ENCODE peak calls at places on chromosomes 6 and 20, in six cellular contexts. One of them, this sample, is unnamed.

GRCh38 chr6:82057846-82058554 is 189.5 kb downstream of the IBTK start:
- DNase-seq in hypothalamus: no peak
- DNase-seq in NCI-H187: no peak
- DNase-seq in stimulated activated CD4-positive, alpha-beta T cell treated with anti-CD3 and anti-CD28 coated beads, Interleukin-4, amount 100 ng/mL, for 48 hours: no peak
- DNase-seq in upper lobe of right lung: no peak
- DNase-seq in AG09309: peak; percentile 7
- DNase-seq in this sample: no peak

GRCh38 chr6:149855040-149855654 is 9.0 kb downstream of the LRP11 start:
- DNase-seq in hypothalamus: no peak
- DNase-seq in NCI-H187: no peak
- DNase-seq in stimulated activated CD4-positive, alpha-beta T cell treated with anti-CD3 and anti-CD28 coated beads, Interleukin-4, amount 100 ng/mL, for 48 hours: no peak
- DNase-seq in upper lobe of right lung: no peak
- DNase-seq in AG09309: no peak
- DNase-seq in this sample: no peak

GRCh38 chr20:13877789-13878188 is 93.0 kb downstream of the NDUFAF5 start:
- DNase-seq in hypothalamus: no peak
- DNase-seq in NCI-H187: no peak
- DNase-seq in stimulated activated CD4-positive, alpha-beta T cell treated with anti-CD3 and anti-CD28 coated beads, Interleukin-4, amount 100 ng/mL, for 48 hours: no peak
- DNase-seq in upper lobe of right lung: no peak
- DNase-seq in AG09309: no peak
- DNase-seq in this sample: no peak

GRCh38 chr20:23160536-23161243 is 74.6 kb upstream of the CD93 start:
- DNase-seq in hypothalamus: no peak
- DNase-seq in NCI-H187: no peak
- DNase-seq in stimulated activated CD4-positive, alpha-beta T cell treated with anti-CD3 and anti-CD28 coated beads, Interleukin-4, amount 100 ng/mL, for 48 hours: no peak
- DNase-seq in upper lobe of right lung: no peak
- DNase-seq in AG09309: no peak
- DNase-seq in this sample: no peak

GRCh38 chr6:23176471-23176870 is 607.1 kb downstream of the HDGFL1 start:
- DNase-seq in hypothalamus: no peak
- DNase-seq in NCI-H187: no peak
- DNase-seq in stimulated activated CD4-positive, alpha-beta T cell treated with anti-CD3 and anti-CD28 coated beads, Interleukin-4, amount 100 ng/mL, for 48 hours: no peak
- DNase-seq in upper lobe of right lung: no peak
- DNase-seq in AG09309: no peak
- DNase-seq in this sample: no peak

GRCh38 chr6:150670311-150670710 is 70.6 kb downstream of the PLEKHG1 start:
- DNase-seq in hypothalamus: no peak
- DNase-seq in NCI-H187: no peak
- DNase-seq in stimulated activated CD4-positive, alpha-beta T cell treated with anti-CD3 and anti-CD28 coated beads, Interleukin-4, amount 100 ng/mL, for 48 hours: no peak
- DNase-seq in upper lobe of right lung: no peak
- DNase-seq in AG09309: no peak
- DNase-seq in this sample: no peak

GRCh38 chr6:142377112-142377848 is 75.5 kb downstream of the ADGRG6 start:
- DNase-seq in hypothalamus: no peak
- DNase-seq in NCI-H187: peak; percentile 5
- DNase-seq in stimulated activated CD4-positive, alpha-beta T cell treated with anti-CD3 and anti-CD28 coated beads, Interleukin-4, amount 100 ng/mL, for 48 hours: no peak
- DNase-seq in upper lobe of right lung: no peak
- DNase-seq in AG09309: no peak
- DNase-seq in this sample: no peak

GRCh38 chr20:5122861-5123260 is 3.1 kb upstream of the PCNA start:
- DNase-seq in hypothalamus: no peak
- DNase-seq in NCI-H187: no peak
- DNase-seq in stimulated activated CD4-positive, alpha-beta T cell treated with anti-CD3 and anti-CD28 coated beads, Interleukin-4, amount 100 ng/mL, for 48 hours: no peak
- DNase-seq in upper lobe of right lung: no peak
- DNase-seq in AG09309: no peak
- DNase-seq in this sample: no peak

GRCh38 chr20:31652917-31653385 is 15.2 kb downstream of the COX4I2 start:
- DNase-seq in hypothalamus: no peak
- DNase-seq in NCI-H187: no peak
- DNase-seq in stimulated activated CD4-positive, alpha-beta T cell treated with anti-CD3 and anti-CD28 coated beads, Interleukin-4, amount 100 ng/mL, for 48 hours: no peak
- DNase-seq in upper lobe of right lung: no peak
- DNase-seq in AG09309: peak; percentile 39
- DNase-seq in this sample: no peak

GRCh38 chr6:151141685-151142084 is 98.1 kb upstream of the AKAP12 start:
- DNase-seq in hypothalamus: no peak
- DNase-seq in NCI-H187: no peak
- DNase-seq in stimulated activated CD4-positive, alpha-beta T cell treated with anti-CD3 and anti-CD28 coated beads, Interleukin-4, amount 100 ng/mL, for 48 hours: no peak
- DNase-seq in upper lobe of right lung: no peak
- DNase-seq in AG09309: no peak
- DNase-seq in this sample: no peak

GRCh38 chr6:115666997-115667396 is 393.7 kb downstream of the FRK start:
- DNase-seq in hypothalamus: no peak
- DNase-seq in NCI-H187: no peak
- DNase-seq in stimulated activated CD4-positive, alpha-beta T cell treated with anti-CD3 and anti-CD28 coated beads, Interleukin-4, amount 100 ng/mL, for 48 hours: no peak
- DNase-seq in upper lobe of right lung: no peak
- DNase-seq in AG09309: no peak
- DNase-seq in this sample: no peak

GRCh38 chr6:122276637-122277036 is 122.8 kb upstream of the HSF2 start:
- DNase-seq in hypothalamus: no peak
- DNase-seq in NCI-H187: no peak
- DNase-seq in stimulated activated CD4-positive, alpha-beta T cell treated with anti-CD3 and anti-CD28 coated beads, Interleukin-4, amount 100 ng/mL, for 48 hours: no peak
- DNase-seq in upper lobe of right lung: no peak
- DNase-seq in AG09309: no peak
- DNase-seq in this sample: no peak

GRCh38 chr6:80181352-80182081 is 75.0 kb downstream of the BCKDHB start:
- DNase-seq in hypothalamus: no peak
- DNase-seq in NCI-H187: no peak
- DNase-seq in stimulated activated CD4-positive, alpha-beta T cell treated with anti-CD3 and anti-CD28 coated beads, Interleukin-4, amount 100 ng/mL, for 48 hours: no peak
- DNase-seq in upper lobe of right lung: no peak
- DNase-seq in AG09309: no peak
- DNase-seq in this sample: no peak

GRCh38 chr6:53437557-53438202 is 88.9 kb upstream of the ELOVL5 start:
- DNase-seq in hypothalamus: no peak
- DNase-seq in NCI-H187: no peak
- DNase-seq in stimulated activated CD4-positive, alpha-beta T cell treated with anti-CD3 and anti-CD28 coated beads, Interleukin-4, amount 100 ng/mL, for 48 hours: no peak
- DNase-seq in upper lobe of right lung: no peak
- DNase-seq in AG09309: peak; percentile 74
- DNase-seq in this sample: peak; percentile 14

GRCh38 chr6:71291991-71292390 is 3.4 kb downstream of the OGFRL1 start:
- DNase-seq in hypothalamus: no peak
- DNase-seq in NCI-H187: no peak
- DNase-seq in stimulated activated CD4-positive, alpha-beta T cell treated with anti-CD3 and anti-CD28 coated beads, Interleukin-4, amount 100 ng/mL, for 48 hours: no peak
- DNase-seq in upper lobe of right lung: no peak
- DNase-seq in AG09309: no peak
- DNase-seq in this sample: no peak

GRCh38 chr6:132763269-132763668 is 5.6 kb upstream of the VNN2 start:
- DNase-seq in hypothalamus: no peak
- DNase-seq in NCI-H187: no peak
- DNase-seq in stimulated activated CD4-positive, alpha-beta T cell treated with anti-CD3 and anti-CD28 coated beads, Interleukin-4, amount 100 ng/mL, for 48 hours: peak; percentile 14
- DNase-seq in upper lobe of right lung: no peak
- DNase-seq in AG09309: no peak
- DNase-seq in this sample: no peak